ENCODE peak calls at places on chromosome 18, in six cellular contexts. One of them, this sample, is unnamed.

GRCh38 chr18:43129946-43130523 is 14.6 kb upstream of the RIT2 start:
- DNase-seq in NCI-H2029 treated with DMSO at 0.1 percent for 48 hours: peak; percentile 18
- DNase-seq in nephron progenitor cell: no peak
- DNase-seq in activated T-cell treated with anti-CD3 and anti-CD28 coated beads, Interleukin-2, amount 50 U/mL, for 4 hours: no peak
- DNase-seq in astrocyte of the hippocampus: peak; percentile 26
- DNase-seq in fibroblast of lung: peak; percentile 22
- DNase-seq in this sample: peak; percentile 13

GRCh38 chr18:1578505-1578904 is 673.8 kb downstream of the ADCYAP1 start:
- DNase-seq in nephron progenitor cell: no peak
- DNase-seq in fibroblast of lung: no peak
- DNase-seq in NCI-H2029 treated with DMSO at 0.1 percent for 48 hours: no peak
- DNase-seq in astrocyte of the hippocampus: no peak
- DNase-seq in activated T-cell treated with anti-CD3 and anti-CD28 coated beads, Interleukin-2, amount 50 U/mL, for 4 hours: no peak
- DNase-seq in this sample: no peak

GRCh38 chr18:48940854-48941531 is 9.8 kb downstream of the SMAD7 start:
- DNase-seq in astrocyte of the hippocampus: peak; percentile 29
- DNase-seq in fibroblast of lung: no peak
- DNase-seq in NCI-H2029 treated with DMSO at 0.1 percent for 48 hours: no peak
- DNase-seq in nephron progenitor cell: no peak
- DNase-seq in activated T-cell treated with anti-CD3 and anti-CD28 coated beads, Interleukin-2, amount 50 U/mL, for 4 hours: peak; percentile 74
- DNase-seq in this sample: peak; percentile 49

GRCh38 chr18:25164837-25165791 is 186.9 kb downstream of the ZNF521 start:
- DNase-seq in astrocyte of the hippocampus: peak; percentile 28
- DNase-seq in NCI-H2029 treated with DMSO at 0.1 percent for 48 hours: no peak
- DNase-seq in activated T-cell treated with anti-CD3 and anti-CD28 coated beads, Interleukin-2, amount 50 U/mL, for 4 hours: no peak
- DNase-seq in nephron progenitor cell: peak; percentile 24
- DNase-seq in fibroblast of lung: peak; percentile 78
- DNase-seq in this sample: no peak

GRCh38 chr18:76554788-76555187 is 59.7 kb upstream of the ZNF516 start:
- DNase-seq in nephron progenitor cell: no peak
- DNase-seq in fibroblast of lung: no peak
- DNase-seq in NCI-H2029 treated with DMSO at 0.1 percent for 48 hours: no peak
- DNase-seq in activated T-cell treated with anti-CD3 and anti-CD28 coated beads, Interleukin-2, amount 50 U/mL, for 4 hours: no peak
- DNase-seq in astrocyte of the hippocampus: no peak
- DNase-seq in this sample: no peak

GRCh38 chr18:76922107-76922506 is 99.8 kb downstream of the ZNF236 start:
- DNase-seq in NCI-H2029 treated with DMSO at 0.1 percent for 48 hours: peak; percentile 14
- DNase-seq in activated T-cell treated with anti-CD3 and anti-CD28 coated beads, Interleukin-2, amount 50 U/mL, for 4 hours: peak; percentile 36
- DNase-seq in nephron progenitor cell: peak; percentile 49
- DNase-seq in fibroblast of lung: peak; percentile 19
- DNase-seq in astrocyte of the hippocampus: peak; percentile 73
- DNase-seq in this sample: peak; percentile 53

GRCh38 chr18:35407871-35408481 is 30.8 kb upstream of the ZNF396 start:
- DNase-seq in nephron progenitor cell: peak; percentile 44
- DNase-seq in activated T-cell treated with anti-CD3 and anti-CD28 coated beads, Interleukin-2, amount 50 U/mL, for 4 hours: peak; percentile 19
- DNase-seq in fibroblast of lung: peak; percentile 55
- DNase-seq in NCI-H2029 treated with DMSO at 0.1 percent for 48 hours: peak; percentile 56
- DNase-seq in astrocyte of the hippocampus: peak; percentile 87
- DNase-seq in this sample: peak; percentile 41

GRCh38 chr18:74951165-74951760 is 257.7 kb downstream of the PTGR3 start:
- DNase-seq in nephron progenitor cell: no peak
- DNase-seq in activated T-cell treated with anti-CD3 and anti-CD28 coated beads, Interleukin-2, amount 50 U/mL, for 4 hours: no peak
- DNase-seq in NCI-H2029 treated with DMSO at 0.1 percent for 48 hours: no peak
- DNase-seq in fibroblast of lung: peak; percentile 94
- DNase-seq in astrocyte of the hippocampus: peak; percentile 96
- DNase-seq in this sample: no peak

GRCh38 chr18:8813621-8814020 is 108.3 kb downstream of the MTCL1 start:
- DNase-seq in astrocyte of the hippocampus: no peak
- DNase-seq in fibroblast of lung: peak; percentile 76
- DNase-seq in nephron progenitor cell: no peak
- DNase-seq in activated T-cell treated with anti-CD3 and anti-CD28 coated beads, Interleukin-2, amount 50 U/mL, for 4 hours: no peak
- DNase-seq in NCI-H2029 treated with DMSO at 0.1 percent for 48 hours: no peak
- DNase-seq in this sample: no peak

GRCh38 chr18:46340716-46341115 is 236.5 kb downstream of the HAUS1 start:
- DNase-seq in nephron progenitor cell: no peak
- DNase-seq in activated T-cell treated with anti-CD3 and anti-CD28 coated beads, Interleukin-2, amount 50 U/mL, for 4 hours: no peak
- DNase-seq in fibroblast of lung: no peak
- DNase-seq in astrocyte of the hippocampus: no peak
- DNase-seq in NCI-H2029 treated with DMSO at 0.1 percent for 48 hours: no peak
- DNase-seq in this sample: no peak

GRCh38 chr18:79139206-79139605 is 70.0 kb downstream of the ATP9B start:
- DNase-seq in NCI-H2029 treated with DMSO at 0.1 percent for 48 hours: no peak
- DNase-seq in astrocyte of the hippocampus: no peak
- DNase-seq in fibroblast of lung: no peak
- DNase-seq in nephron progenitor cell: no peak
- DNase-seq in activated T-cell treated with anti-CD3 and anti-CD28 coated beads, Interleukin-2, amount 50 U/mL, for 4 hours: no peak
- DNase-seq in this sample: no peak

GRCh38 chr18:59085797-59086196 is 53.9 kb upstream of the SEC11C start:
- DNase-seq in fibroblast of lung: peak; percentile 79
- DNase-seq in activated T-cell treated with anti-CD3 and anti-CD28 coated beads, Interleukin-2, amount 50 U/mL, for 4 hours: no peak
- DNase-seq in nephron progenitor cell: no peak
- DNase-seq in NCI-H2029 treated with DMSO at 0.1 percent for 48 hours: no peak
- DNase-seq in astrocyte of the hippocampus: peak; percentile 72
- DNase-seq in this sample: no peak

GRCh38 chr18:48640566-48641270 is 101.9 kb downstream of the CTIF start:
- DNase-seq in astrocyte of the hippocampus: no peak
- DNase-seq in NCI-H2029 treated with DMSO at 0.1 percent for 48 hours: no peak
- DNase-seq in fibroblast of lung: peak; percentile 27
- DNase-seq in nephron progenitor cell: no peak
- DNase-seq in activated T-cell treated with anti-CD3 and anti-CD28 coated beads, Interleukin-2, amount 50 U/mL, for 4 hours: no peak
- DNase-seq in this sample: no peak

GRCh38 chr18:46431522-46432171 is 225.4 kb downstream of the LOXHD1 start:
- DNase-seq in nephron progenitor cell: no peak
- DNase-seq in NCI-H2029 treated with DMSO at 0.1 percent for 48 hours: no peak
- DNase-seq in fibroblast of lung: no peak
- DNase-seq in activated T-cell treated with anti-CD3 and anti-CD28 coated beads, Interleukin-2, amount 50 U/mL, for 4 hours: no peak
- DNase-seq in astrocyte of the hippocampus: no peak
- DNase-seq in this sample: no peak

GRCh38 chr18:4286256-4286655 is 168.9 kb downstream of the DLGAP1 start:
- DNase-seq in nephron progenitor cell: no peak
- DNase-seq in NCI-H2029 treated with DMSO at 0.1 percent for 48 hours: no peak
- DNase-seq in activated T-cell treated with anti-CD3 and anti-CD28 coated beads, Interleukin-2, amount 50 U/mL, for 4 hours: no peak
- DNase-seq in astrocyte of the hippocampus: no peak
- DNase-seq in fibroblast of lung: no peak
- DNase-seq in this sample: no peak

GRCh38 chr18:78984941-78985784 is 5.5 kb downstream of the SALL3 start:
- DNase-seq in astrocyte of the hippocampus: peak; percentile 69
- DNase-seq in fibroblast of lung: peak; percentile 69
- DNase-seq in activated T-cell treated with anti-CD3 and anti-CD28 coated beads, Interleukin-2, amount 50 U/mL, for 4 hours: no peak
- DNase-seq in NCI-H2029 treated with DMSO at 0.1 percent for 48 hours: peak; percentile 39
- DNase-seq in nephron progenitor cell: peak; percentile 55
- DNase-seq in this sample: no peak

GRCh38 chr18:37698508-37699035 is 133.0 kb upstream of the CELF4 start:
- DNase-seq in astrocyte of the hippocampus: no peak
- DNase-seq in nephron progenitor cell: no peak
- DNase-seq in fibroblast of lung: no peak
- DNase-seq in activated T-cell treated with anti-CD3 and anti-CD28 coated beads, Interleukin-2, amount 50 U/mL, for 4 hours: no peak
- DNase-seq in NCI-H2029 treated with DMSO at 0.1 percent for 48 hours: no peak
- DNase-seq in this sample: no peak

GRCh38 chr18:2036136-2036535 is 535.2 kb downstream of the METTL4 start:
- DNase-seq in fibroblast of lung: peak; percentile 33
- DNase-seq in activated T-cell treated with anti-CD3 and anti-CD28 coated beads, Interleukin-2, amount 50 U/mL, for 4 hours: no peak
- DNase-seq in nephron progenitor cell: no peak
- DNase-seq in astrocyte of the hippocampus: no peak
- DNase-seq in NCI-H2029 treated with DMSO at 0.1 percent for 48 hours: no peak
- DNase-seq in this sample: no peak

GRCh38 chr18:31209041-31209440 is 46.4 kb upstream of the DSC1 start:
- DNase-seq in NCI-H2029 treated with DMSO at 0.1 percent for 48 hours: no peak
- DNase-seq in fibroblast of lung: peak; percentile 35
- DNase-seq in astrocyte of the hippocampus: no peak
- DNase-seq in nephron progenitor cell: no peak
- DNase-seq in activated T-cell treated with anti-CD3 and anti-CD28 coated beads, Interleukin-2, amount 50 U/mL, for 4 hours: no peak
- DNase-seq in this sample: no peak

GRCh38 chr18:10476430-10476829 is 22.0 kb downstream of the APCDD1 start:
- DNase-seq in fibroblast of lung: peak; percentile 83
- DNase-seq in nephron progenitor cell: no peak
- DNase-seq in astrocyte of the hippocampus: peak; percentile 87
- DNase-seq in activated T-cell treated with anti-CD3 and anti-CD28 coated beads, Interleukin-2, amount 50 U/mL, for 4 hours: no peak
- DNase-seq in NCI-H2029 treated with DMSO at 0.1 percent for 48 hours: no peak
- DNase-seq in this sample: no peak

GRCh38 chr18:27188309-27188708 is 3.2 kb upstream of the CHST9 start:
- DNase-seq in nephron progenitor cell: no peak
- DNase-seq in NCI-H2029 treated with DMSO at 0.1 percent for 48 hours: no peak
- DNase-seq in astrocyte of the hippocampus: no peak
- DNase-seq in fibroblast of lung: no peak
- DNase-seq in activated T-cell treated with anti-CD3 and anti-CD28 coated beads, Interleukin-2, amount 50 U/mL, for 4 hours: no peak
- DNase-seq in this sample: no peak

GRCh38 chr18:21330122-21330701 is 88.2 kb downstream of the GREB1L start:
- DNase-seq in fibroblast of lung: peak; percentile 90
- DNase-seq in NCI-H2029 treated with DMSO at 0.1 percent for 48 hours: peak; percentile 16
- DNase-seq in activated T-cell treated with anti-CD3 and anti-CD28 coated beads, Interleukin-2, amount 50 U/mL, for 4 hours: no peak
- DNase-seq in nephron progenitor cell: no peak
- DNase-seq in astrocyte of the hippocampus: peak; percentile 82
- DNase-seq in this sample: no peak

GRCh38 chr18:40413160-40413559 is 1541.9 kb upstream of the PIK3C3 start:
- DNase-seq in fibroblast of lung: no peak
- DNase-seq in activated T-cell treated with anti-CD3 and anti-CD28 coated beads, Interleukin-2, amount 50 U/mL, for 4 hours: no peak
- DNase-seq in NCI-H2029 treated with DMSO at 0.1 percent for 48 hours: peak; percentile 7
- DNase-seq in astrocyte of the hippocampus: peak; percentile 55
- DNase-seq in nephron progenitor cell: peak; percentile 42
- DNase-seq in this sample: no peak

GRCh38 chr18:3669376-3669775 is 219.4 kb downstream of the TGIF1 start:
- DNase-seq in NCI-H2029 treated with DMSO at 0.1 percent for 48 hours: no peak
- DNase-seq in fibroblast of lung: no peak
- DNase-seq in activated T-cell treated with anti-CD3 and anti-CD28 coated beads, Interleukin-2, amount 50 U/mL, for 4 hours: no peak
- DNase-seq in astrocyte of the hippocampus: no peak
- DNase-seq in nephron progenitor cell: no peak
- DNase-seq in this sample: no peak

This sample was measured in BE2C.